ENCODE peak calls at places on chromosomes 4 and X, in six cellular contexts. H is H1, Y is sigmoid colon, Z is K562, X is breast epithelium, N is stomach. Q is an unnamed sample. For H3K36me3, the result is how much of the 10 kb centered on the place peaks cover.

GRCh38 chr4:83581411-83582288 is 45.7 kb downstream of the GPAT3 start:
- DNase-seq in H (no peak), Y (no peak), Z (no peak), X (no peak), N (no peak), Q (no peak)

GRCh38 chrX:39261446-39262147 is 460.3 kb downstream of the MID1IP1 start:
- DNase-seq in H (no peak), Y (no peak), Z (peak), X (no peak), N (no peak), Q (no peak)

GRCh38 chr4:155208258-155209054 is at the start of gene NPY2R:
- DNase-seq in H (peak), Y (peak), Z (no peak), X (no peak), N (no peak), Q (no peak)

GRCh38 chrX:106932960-106933537 is 12.8 kb downstream of the CLDN2 start:
- DNase-seq in H (no peak), Y (no peak), Z (no peak), X (no peak), N (no peak), Q (no peak)

GRCh38 chr4:147580396-147580795 is 36.8 kb upstream of the TMEM184C start:
- DNase-seq in H (peak), Y (no peak), Z (no peak), X (no peak), N (no peak), Q (peak)

GRCh38 chr4:107824367-107825071 is at the start of gene SGMS2:
- DNase-seq in H (peak), Y (peak), Z (peak), X (peak), N (peak), Q (peak)

GRCh38 chr4:74751856-74752255 is 42.5 kb downstream of the BTC start:
- DNase-seq in H (no peak), Y (no peak), Z (no peak), X (no peak), N (no peak), Q (no peak)

GRCh38 chr4:108109997-108110416 is 58.7 kb downstream of the LEF1 start:
- DNase-seq in H (no peak), Y (no peak), Z (no peak), X (no peak), N (no peak), Q (no peak)

GRCh38 chr4:29970626-29971025 is 749.5 kb upstream of the PCDH7 start:
- DNase-seq in H (no peak), Y (no peak), Z (no peak), X (no peak), N (no peak), Q (no peak)

GRCh38 chr4:134470544-134470943 is 269.0 kb upstream of the PABPC4L start:
- DNase-seq in H (no peak), Y (no peak), Z (no peak), X (no peak), N (peak), Q (no peak)

GRCh38 chr4:3236326-3236878 is 12.6 kb upstream of the MSANTD1 start:
- DNase-seq in H (no peak), Y (no peak), Z (no peak), X (no peak), N (no peak), Q (no peak)
- H3K36me3 ChIP-seq in H (under half), Y (half or more), Z (under half), X (under half), N (half or more), Q (half or more)

GRCh38 chr4:184324939-184325477 is 107.3 kb upstream of the ENPP6 start:
- DNase-seq in H (peak), Y (no peak), Z (no peak), X (no peak), N (no peak), Q (peak)

GRCh38 chr4:184328022-184328736 is 110.5 kb upstream of the ENPP6 start:
- DNase-seq in H (peak), Y (no peak), Z (no peak), X (no peak), N (no peak), Q (no peak)

GRCh38 chr4:184331155-184331995 is 113.7 kb upstream of the ENPP6 start:
- DNase-seq in H (no peak), Y (no peak), Z (no peak), X (peak), N (peak), Q (no peak)

GRCh38 chr4:184330008-184330400 is 112.3 kb upstream of the ENPP6 start:
- DNase-seq in H (no peak), Y (peak), Z (no peak), X (no peak), N (no peak), Q (no peak)

GRCh38 chr4:184329235-184330007 is 111.7 kb upstream of the ENPP6 start:
- DNase-seq in H (no peak), Y (no peak), Z (no peak), X (no peak), N (peak), Q (no peak)
- TF ChIP-seq POLR2AphosphoS5 in H (no peak), Y (no peak), Z (no peak), X (no peak), N (peak), Q (no peak)

GRCh38 chr4:104491396-104491821 is 3.3 kb downstream of the CXXC4 start:
- DNase-seq in H (peak), Y (peak), Z (peak), X (peak), N (peak), Q (no peak)
- TF ChIP-seq POLR2A in H (no peak), Y (no peak), Z (no peak), X (no peak), N (no peak), Q (no peak)

GRCh38 chrX:7169627-7170026 is 21.7 kb upstream of the PUDP start:
- DNase-seq in H (no peak), Y (no peak), Z (no peak), X (no peak), N (peak), Q (no peak)
- H3K36me3 ChIP-seq in H (under half), Y (under half), Z (under half), X (under half), N (under half), Q (under half)

Q was measured in esophagus muscularis mucosa.